ENCODE peak calls at places on chromosome 13, in eight cellular contexts. A is NCI-H1092 treated with DMSO at 0.1 percent for 48 hours; L is A549; H is OCI-M1; Z is effector CD4-positive, alpha-beta T cell; T is C1 segment of cervical spinal cord; I is nephron progenitor cell; K is lower lobe of right lung. E is an unnamed sample.

GRCh38 chr13:46861959-46862358 is 34.9 kb downstream of the HTR2A start:
- DNase-seq in T (no peak), A (no peak), Z (no peak), L (no peak), K (no peak), H (no peak), I (no peak), E (no peak)

GRCh38 chr13:112885782-112886268 is 83.2 kb upstream of the MCF2L start:
- DNase-seq in H (no peak), I (peak), K (peak), L (peak), Z (no peak), T (no peak), A (peak), E (peak)

GRCh38 chr13:68550330-68550729 is 1320.2 kb upstream of the PCDH9 start:
- DNase-seq in H (no peak), I (no peak), Z (no peak), A (no peak), L (no peak), T (no peak), K (no peak), E (no peak)

GRCh38 chr13:48110930-48111721 is 16.2 kb upstream of the MED4 start:
- DNase-seq in A (no peak), H (peak), Z (no peak), I (no peak), T (peak), K (no peak), L (no peak), E (no peak)

GRCh38 chr13:99864627-99864990 is 107.0 kb downstream of the ZIC5 start:
- DNase-seq in T (no peak), K (no peak), I (no peak), L (no peak), H (no peak), A (no peak), Z (no peak), E (no peak)

GRCh38 chr13:71751074-71751473 is 115.9 kb downstream of the DACH1 start:
- DNase-seq in K (no peak), Z (no peak), A (peak), L (no peak), I (no peak), H (no peak), T (no peak), E (no peak)

GRCh38 chr13:93173656-93174055 is 53.0 kb upstream of the GPC6 start:
- DNase-seq in H (no peak), L (no peak), T (no peak), A (no peak), K (no peak), I (no peak), Z (no peak), E (no peak)

GRCh38 chr13:75365724-75366173 is 116.2 kb downstream of the TBC1D4 start:
- DNase-seq in H (peak), Z (no peak), L (peak), I (no peak), A (no peak), T (no peak), K (no peak), E (peak)

GRCh38 chr13:87042946-87043345 is 628.2 kb upstream of the SLITRK5 start:
- DNase-seq in Z (no peak), L (no peak), T (no peak), I (no peak), A (peak), K (no peak), H (no peak), E (peak)

GRCh38 chr13:34672631-34673030 is 269.4 kb upstream of the NBEA start:
- DNase-seq in A (no peak), T (no peak), I (no peak), K (no peak), H (no peak), L (no peak), Z (no peak), E (no peak)

GRCh38 chr13:28792992-28793391 is 27.1 kb upstream of the MTUS2 start:
- DNase-seq in H (no peak), K (no peak), Z (no peak), I (no peak), T (no peak), A (no peak), L (no peak), E (no peak)

GRCh38 chr13:111398715-111399299 is 78.4 kb downstream of the TEX29 start:
- DNase-seq in L (no peak), A (no peak), I (no peak), T (no peak), K (no peak), H (no peak), Z (no peak), E (no peak)

GRCh38 chr13:103356226-103356864 is 290.1 kb upstream of the SLC10A2 start:
- DNase-seq in I (no peak), A (no peak), Z (no peak), K (no peak), H (no peak), T (no peak), L (no peak), E (no peak)

E was measured in PC-3.